ENCODE peak calls at places on chromosome X, in six cellular contexts. E is lower leg skin, V is HepG2, G is PC-3, U is epithelial cell of esophagus, Y is astrocyte. K is an unnamed sample.

GRCh38 chrX:118226060-118226428 is 109.4 kb upstream of the KLHL13 start:
- DNase-seq in V (peak), Y (peak), U (peak), E (no peak), G (peak), K (peak)

GRCh38 chrX:115372026-115372610 is 82.6 kb downstream of the LUZP4 start:
- DNase-seq in V (no peak), Y (peak), U (peak), E (no peak), G (peak), K (peak)

GRCh38 chrX:49106930-49107329 is 16.6 kb downstream of the GPKOW start:
- DNase-seq in U (peak), Y (peak), G (peak), E (no peak), V (peak), K (peak)

GRCh38 chrX:40167240-40168182 is 69.8 kb upstream of the BCOR start:
- DNase-seq in G (no peak), Y (no peak), E (no peak), U (no peak), V (no peak), K (no peak)

GRCh38 chrX:134821901-134822300 is 163.6 kb upstream of the PLAC1 start:
- DNase-seq in G (no peak), E (no peak), U (no peak), V (no peak), Y (no peak), K (peak)

GRCh38 chrX:40095588-40096394 is 2.0 kb downstream of the BCOR start:
- DNase-seq in U (no peak), E (no peak), Y (no peak), G (peak), V (no peak), K (no peak)

GRCh38 chrX:26918633-26919032 is 544.5 kb downstream of the PPP4R3C start:
- DNase-seq in G (peak), Y (no peak), U (peak), E (no peak), V (peak), K (peak)

GRCh38 chrX:12210921-12211320 is 72.6 kb downstream of the FRMPD4 start:
- DNase-seq in V (no peak), U (peak), Y (peak), E (no peak), G (peak), K (peak)

GRCh38 chrX:150036181-150036580 is 97.9 kb upstream of the EOLA2 start:
- DNase-seq in E (no peak), V (peak), Y (peak), G (peak), U (peak), K (peak)

GRCh38 chrX:136766785-136767103 is 14.0 kb downstream of the ARHGEF6 start:
- DNase-seq in Y (no peak), V (no peak), E (no peak), U (no peak), G (no peak), K (no peak)

GRCh38 chrX:94936722-94937121 is 1262.7 kb downstream of the FAM133A start:
- DNase-seq in E (no peak), V (no peak), G (no peak), Y (no peak), U (no peak), K (no peak)

GRCh38 chrX:100812216-100813158 is 7.7 kb upstream of the CSTF2 start:
- DNase-seq in Y (no peak), G (peak), V (no peak), U (no peak), E (no peak), K (no peak)

GRCh38 chrX:6041630-6042029 is 187.0 kb downstream of the NLGN4X start:
- DNase-seq in U (peak), Y (peak), V (no peak), G (peak), E (no peak), K (peak)

GRCh38 chrX:109847257-109848187 is 114.5 kb upstream of the ACSL4 start:
- DNase-seq in V (peak), G (peak), Y (peak), E (no peak), U (peak), K (peak)

GRCh38 chrX:109740076-109740809 is 7.2 kb upstream of the ACSL4 start:
- DNase-seq in U (peak), Y (no peak), E (no peak), V (peak), G (peak), K (peak)

GRCh38 chrX:14529288-14529989 is at the start of gene GLRA2:
- DNase-seq in V (peak), E (no peak), G (peak), Y (no peak), U (peak), K (peak)

GRCh38 chrX:71533850-71534515 is 1.1 kb downstream of the OGT start:
- DNase-seq in E (peak), V (peak), U (peak), G (peak), Y (peak), K (peak)

GRCh38 chrX:86887341-86887740 is 630.3 kb upstream of the KLHL4 start:
- DNase-seq in G (no peak), U (no peak), E (no peak), Y (no peak), V (no peak), K (no peak)

GRCh38 chrX:24426340-24426913 is 38.7 kb upstream of the PDK3 start:
- DNase-seq in E (no peak), U (peak), Y (no peak), V (peak), G (peak), K (peak)

DNA sequence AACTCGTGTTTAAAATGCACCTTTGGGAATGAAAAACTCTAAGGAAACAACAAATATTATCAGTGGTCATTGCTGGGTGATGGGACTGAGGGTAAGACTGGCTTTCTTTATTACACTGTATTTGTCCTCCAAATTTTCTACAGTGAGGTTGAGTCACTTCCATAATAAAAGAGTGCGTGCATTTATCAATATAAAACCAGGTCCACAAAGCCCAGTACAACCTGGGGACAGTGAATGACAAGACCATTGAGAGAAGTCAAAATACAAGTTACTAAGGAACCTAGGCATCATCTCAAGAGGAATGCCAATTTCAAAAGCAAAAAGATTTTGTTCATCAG is 76.4 kb downstream of the MAGED4 start:
- DNase-seq in Y (peak), E (no peak), U (no peak), V (no peak), G (no peak), K (no peak)
- H3K4me3 ChIP-seq in Y (peak), E (no peak), U (peak), V (peak), G (peak), K (peak)

GRCh38 chrX:42715689-42716022 is 62.3 kb downstream of the PPP1R2C start:
- DNase-seq in Y (no peak), E (no peak), V (no peak), U (no peak), G (no peak), K (no peak)

GRCh38 chrX:42710452-42710851 is 67.5 kb downstream of the PPP1R2C start:
- DNase-seq in V (no peak), E (no peak), G (no peak), U (no peak), Y (no peak), K (no peak)

GRCh38 chrX:42720209-42720608 is 57.8 kb downstream of the PPP1R2C start:
- DNase-seq in G (no peak), E (no peak), Y (no peak), V (no peak), U (no peak), K (no peak)

GRCh38 chrX:42714981-42715688 is 62.8 kb downstream of the PPP1R2C start:
- DNase-seq in U (peak), G (peak), Y (peak), E (no peak), V (peak), K (no peak)
- TF ChIP-seq CTCF in U (peak), G (peak), Y (peak), E (no peak), V (peak), K (peak)

DNA sequence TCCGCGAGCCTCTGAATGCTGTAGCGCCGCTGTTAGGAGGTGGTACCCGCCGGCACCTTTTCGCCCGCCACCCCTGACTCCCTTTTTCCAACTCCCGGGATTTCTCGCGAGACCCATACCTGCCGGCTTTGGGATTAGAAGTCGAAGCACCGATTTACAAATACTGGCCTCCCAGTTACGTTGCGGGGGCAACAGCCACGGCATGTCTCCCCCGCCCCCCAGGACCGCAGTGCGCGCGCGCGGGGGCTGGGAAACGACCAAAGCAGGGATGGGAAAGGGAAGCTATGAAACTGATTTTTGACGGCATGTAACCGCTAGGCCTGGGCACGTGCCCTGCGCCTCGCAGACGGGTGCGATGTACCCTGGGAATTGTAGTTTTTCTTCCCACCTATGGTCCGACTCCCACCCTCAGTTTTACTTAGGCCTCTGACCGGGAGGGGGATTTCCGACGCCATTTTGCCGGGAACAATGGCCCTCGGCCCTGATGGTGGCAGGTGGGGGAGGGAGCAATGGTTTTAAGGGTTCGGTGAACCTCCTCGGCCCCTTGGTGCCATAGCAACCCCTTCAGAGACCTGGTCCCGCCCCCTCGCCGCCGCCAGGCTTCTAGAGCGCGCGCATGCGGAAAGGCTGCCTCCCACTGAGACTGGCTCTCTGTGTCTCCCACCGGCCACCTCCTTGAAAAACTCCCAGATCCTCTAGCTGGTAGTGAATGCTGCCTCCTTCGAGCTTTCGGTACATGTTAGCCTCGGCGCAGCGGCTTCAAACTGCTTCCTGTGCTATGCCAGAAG is 772 bp upstream of the WNK3 start:
- DNase-seq in Y (peak), G (no peak), E (no peak), V (no peak), U (peak), K (peak)
- H3K4me3 ChIP-seq in Y (peak), G (peak), E (no peak), V (no peak), U (peak), K (peak)

GRCh38 chrX:9542106-9542764 is 77.4 kb downstream of the TBL1X start:
- DNase-seq in U (no peak), G (no peak), V (no peak), Y (peak), E (peak), K (no peak)
- TF ChIP-seq CTCF in U (no peak), G (no peak), V (no peak), Y (no peak), E (no peak), K (no peak)

GRCh38 chrX:46953137-46953527 is 40.9 kb downstream of the JADE3 start:
- DNase-seq in E (no peak), U (no peak), Y (no peak), G (no peak), V (no peak), K (no peak)
- H3K4me3 ChIP-seq in E (no peak), U (no peak), Y (no peak), G (no peak), V (no peak), K (no peak)

GRCh38 chrX:138761380-138761779 is 49.9 kb upstream of the FGF13 start:
- DNase-seq in Y (no peak), E (no peak), V (no peak), G (no peak), U (no peak), K (no peak)

GRCh38 chrX:138759217-138759943 is 47.9 kb upstream of the FGF13 start:
- DNase-seq in Y (no peak), V (no peak), U (peak), E (no peak), G (no peak), K (no peak)

GRCh38 chrX:138754861-138755260 is 43.3 kb upstream of the FGF13 start:
- DNase-seq in G (peak), E (no peak), V (no peak), Y (peak), U (peak), K (no peak)

GRCh38 chrX:138756234-138756633 is 44.7 kb upstream of the FGF13 start:
- DNase-seq in V (no peak), Y (peak), U (peak), G (peak), E (no peak), K (peak)
- TF ChIP-seq CTCF in V (peak), Y (peak), U (peak), G (peak), E (no peak), K (no peak)

DNA sequence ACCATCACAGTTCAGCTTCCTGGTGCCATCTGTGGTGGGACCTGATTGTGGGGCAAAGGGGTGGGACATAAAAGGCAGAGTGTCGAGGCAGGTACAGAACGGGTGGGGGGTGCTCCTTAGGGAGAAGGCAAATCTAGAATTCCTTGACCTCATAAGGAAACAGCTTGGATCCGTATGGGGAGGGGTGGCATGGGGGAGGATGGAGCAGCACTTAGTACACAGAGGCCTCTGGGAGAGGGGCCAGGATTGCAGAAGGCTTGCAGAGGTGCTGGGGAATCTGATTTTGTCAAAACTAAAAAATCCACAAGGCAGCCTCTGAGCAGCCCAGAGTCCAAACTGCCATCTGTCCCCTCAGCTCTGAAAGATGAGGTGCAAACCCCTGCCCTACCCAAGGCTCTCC is 2.3 kb upstream of the EMD start:
- DNase-seq in U (no peak), Y (no peak), V (no peak), G (no peak), E (no peak), K (peak)
- H3K4me3 ChIP-seq in U (no peak), Y (no peak), V (no peak), G (no peak), E (no peak), K (no peak)

GRCh38 chrX:149022485-149022884 is 482.6 kb downstream of the IDS start:
- DNase-seq in G (no peak), Y (no peak), U (no peak), V (no peak), E (no peak), K (no peak)

DNA sequence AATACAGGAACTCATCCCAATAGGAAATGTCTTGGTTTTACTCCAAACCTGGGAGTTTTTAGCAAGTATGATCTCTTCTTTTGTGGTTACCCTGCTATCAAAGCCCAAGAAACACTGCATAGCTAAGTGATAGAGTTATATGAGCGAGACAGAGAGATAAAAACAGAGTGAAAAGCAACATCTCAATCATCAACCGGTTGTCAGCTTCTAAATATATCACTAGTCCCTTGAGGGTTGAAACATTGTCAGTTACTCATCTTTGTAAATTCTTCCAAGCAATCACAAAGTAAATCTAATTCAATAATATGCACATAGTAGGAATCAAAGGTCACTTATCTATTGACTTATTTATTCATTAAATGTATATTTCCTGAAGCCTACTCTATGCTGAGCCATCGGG is 483.9 kb downstream of the IDS start:
- DNase-seq in Y (peak), G (no peak), V (no peak), U (no peak), E (no peak), K (no peak)
- TF ChIP-seq CTCF in Y (no peak), G (no peak), V (no peak), U (no peak), E (no peak), K (no peak)

DNA sequence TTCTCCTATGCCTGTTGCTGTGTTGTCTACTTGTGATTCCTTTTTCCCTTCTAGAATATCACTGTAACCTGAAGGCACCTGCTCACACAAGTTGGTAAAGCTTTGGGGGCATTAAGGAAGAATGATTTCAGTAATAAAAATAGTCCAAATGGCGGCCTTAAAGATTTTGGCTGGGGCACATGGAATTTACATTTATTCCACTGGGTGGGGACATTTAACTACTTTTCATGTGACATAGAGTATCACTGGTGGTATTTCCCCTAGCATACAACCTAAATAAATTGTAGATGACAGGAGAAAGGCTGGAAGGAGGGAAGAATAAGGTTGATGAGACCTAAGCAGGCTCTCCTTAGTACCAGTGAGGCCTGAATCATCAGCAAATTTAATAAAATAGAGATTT is 121.8 kb upstream of the EDA2R start:
- DNase-seq in Y (no peak), E (no peak), V (no peak), G (peak), U (no peak), K (peak)
- H3K4me3 ChIP-seq in Y (no peak), E (no peak), V (no peak), G (no peak), U (no peak), K (no peak)

DNA sequence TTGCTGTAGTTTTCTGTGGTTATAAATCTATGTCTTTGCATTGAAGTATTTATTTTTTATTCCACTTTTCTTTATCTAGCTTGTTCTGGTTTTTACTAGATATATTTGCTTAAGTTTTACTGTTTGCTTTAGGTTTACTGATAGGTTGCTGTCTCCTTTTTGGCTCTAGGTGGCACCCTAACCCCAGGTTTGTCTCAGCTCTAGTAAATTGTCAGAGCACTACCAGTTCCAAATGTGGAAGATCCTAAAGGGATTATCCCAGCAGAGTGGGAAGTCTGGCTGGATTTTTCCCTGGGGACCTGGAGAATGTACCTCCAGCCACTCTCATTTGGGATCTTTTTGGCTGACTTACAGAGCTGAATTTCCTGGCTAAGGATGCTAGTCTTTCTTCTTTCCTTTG is 106.1 kb downstream of the PBDC1 start:
- DNase-seq in Y (peak), V (peak), U (peak), G (peak), E (no peak), K (peak)
- TF ChIP-seq CTCF in Y (peak), V (peak), U (peak), G (peak), E (no peak), K (peak)

K was measured in fibroblast of pulmonary artery.